ENCODE peak calls at places on chromosomes 3 and 15, in four cellular contexts. R, V, P and F are unnamed samples. For H3K36me3, the result is how much of the 10 kb centered on the place peaks cover.

GRCh38 chr3:52220380-52221026 is 4.9 kb downstream of the TLR9 start:
- DNase-seq in R (peak), V (peak), P (peak), F (peak)

GRCh38 chr3:133995264-133995663 is 34.5 kb downstream of the SLCO2A1 start:
- DNase-seq in R (no peak), V (no peak), P (no peak), F (no peak)

GRCh38 chr3:48129921-48130320 is 58.3 kb downstream of the CDC25A start:
- DNase-seq in R (no peak), V (no peak), P (peak), F (no peak)

GRCh38 chr15:72925661-72926060 is 126.6 kb upstream of the NEO1 start:
- DNase-seq in R (no peak), V (no peak), P (no peak), F (no peak)

GRCh38 chr3:16723994-16724393 is 118.8 kb upstream of the DAZL start:
- DNase-seq in R (peak), V (peak), P (peak), F (no peak)

GRCh38 chr15:55221090-55222011 is 24.6 kb upstream of the RSL24D1 start:
- DNase-seq in R (no peak), V (no peak), P (no peak), F (peak)

GRCh38 chr3:42829628-42830436 is 20.6 kb downstream of the ACKR2 start:
- DNase-seq in R (no peak), V (no peak), P (no peak), F (no peak)

GRCh38 chr3:33636125-33636855 is 81.8 kb downstream of the CLASP2 start:
- DNase-seq in R (peak), V (no peak), P (peak), F (no peak)

GRCh38 chr15:26682765-26683164 is 90.1 kb downstream of the GABRB3 start:
- DNase-seq in R (peak), V (no peak), P (peak), F (no peak)

GRCh38 chr15:44489464-44489863 is 47.5 kb upstream of the EIF3J start:
- DNase-seq in R (no peak), V (no peak), P (no peak), F (no peak)

GRCh38 chr3:33173103-33173502 is 45.5 kb downstream of the SUSD5 start:
- DNase-seq in R (no peak), V (no peak), P (no peak), F (no peak)

GRCh38 chr3:58198362-58198761 is 12.4 kb downstream of the DNASE1L3 start:
- DNase-seq in R (no peak), V (no peak), P (no peak), F (no peak)

GRCh38 chr3:126894516-126894915 is 88.4 kb upstream of the PLXNA1 start:
- DNase-seq in R (no peak), V (no peak), P (no peak), F (no peak)

GRCh38 chr3:111827871-111828270 is 31.2 kb upstream of the PHLDB2 start:
- DNase-seq in R (no peak), V (no peak), P (no peak), F (no peak)

GRCh38 chr15:69314174-69314573 is 15.5 kb downstream of the PAQR5 start:
- DNase-seq in R (no peak), V (no peak), P (no peak), F (no peak)

GRCh38 chr15:62999923-63000484 is 42.5 kb upstream of the TPM1 start:
- DNase-seq in R (peak), V (peak), P (no peak), F (no peak)

GRCh38 chr15:88880944-88881740 is 14.2 kb downstream of the HAPLN3 start:
- DNase-seq in R (no peak), V (no peak), P (no peak), F (no peak)

GRCh38 chr3:48845170-48845569 is 2.5 kb downstream of the PRKAR2A start:
- DNase-seq in R (no peak), V (no peak), P (peak), F (no peak)

GRCh38 chr3:134922866-134923265 is 127.8 kb downstream of the EPHB1 start:
- DNase-seq in R (no peak), V (no peak), P (no peak), F (no peak)

GRCh38 chr3:176873261-176873660 is 324.0 kb downstream of the TBL1XR1 start:
- DNase-seq in R (no peak), V (no peak), P (no peak), F (no peak)

GRCh38 chr3:176867681-176868663 is 329.3 kb downstream of the TBL1XR1 start:
- DNase-seq in R (no peak), V (no peak), P (no peak), F (no peak)

GRCh38 chr3:176870451-176870850 is 326.8 kb downstream of the TBL1XR1 start:
- DNase-seq in R (no peak), V (no peak), P (no peak), F (no peak)

GRCh38 chr3:176872771-176873209 is 324.5 kb downstream of the TBL1XR1 start:
- DNase-seq in R (peak), V (peak), P (peak), F (peak)
- H3K4me3 ChIP-seq in R (no peak), V (no peak), P (no peak), F (no peak)

GRCh38 chr3:50242371-50242770 is 6.4 kb downstream of the GNAI2 start:
- DNase-seq in R (no peak), V (no peak), P (no peak), F (no peak)
- H3K36me3 ChIP-seq in R (under half), V (under half), P (under half), F (under half)

GRCh38 chr15:78212008-78212407 is 22.4 kb downstream of the ACSBG1 start:
- DNase-seq in R (no peak), V (no peak), P (peak), F (no peak)
- H3K4me3 ChIP-seq in R (no peak), V (no peak), P (no peak), F (no peak)

DNA sequence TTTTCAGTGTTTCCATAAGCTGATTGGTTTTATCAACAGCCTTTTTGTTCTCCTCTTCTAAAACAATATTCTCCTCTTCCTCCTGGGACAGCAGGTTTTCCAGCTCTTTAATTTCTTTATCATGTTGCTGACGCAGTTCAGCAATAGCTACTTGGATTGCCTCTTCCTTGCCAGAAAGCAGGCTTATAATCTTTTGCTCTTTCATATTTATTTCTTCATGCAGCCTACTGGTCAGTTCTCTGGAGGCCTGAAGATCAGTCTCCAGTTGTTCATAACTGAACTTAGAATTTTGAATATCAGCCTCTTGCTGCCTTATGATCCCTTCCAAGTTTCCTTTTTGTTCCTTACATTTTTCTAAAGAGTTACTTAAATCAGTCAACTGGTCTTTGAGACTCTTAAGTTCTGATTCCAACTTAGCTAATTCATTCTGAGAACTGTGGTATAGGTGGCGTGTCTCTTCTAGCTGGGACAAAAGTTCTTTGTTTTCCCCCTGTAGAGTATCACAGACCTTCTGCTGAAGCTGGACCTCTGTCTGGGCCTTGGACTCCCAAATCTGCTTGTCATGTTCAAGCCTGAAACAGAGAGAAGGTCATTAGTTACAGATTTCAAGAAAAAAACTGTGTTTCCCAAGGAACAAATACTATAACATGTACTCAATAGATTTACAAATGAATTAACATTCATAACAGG is 31.5 kb upstream of the HCLS1 start:
- DNase-seq in R (no peak), V (no peak), P (no peak), F (no peak)
- H3K36me3 ChIP-seq in R (under half), V (half or more), P (under half), F (under half)